ENCODE peak calls at places on chromosomes 1 and 21, in five cellular contexts. One of them, this sample, is unnamed.
A peak's percentile ranks its signal among the peaks of the same experiment; 100 is the strongest.

GRCh38 chr1:67372136-67372535 is 58.1 kb downstream of the SERBP1 start:
- DNase-seq in lower leg skin: no peak
- DNase-seq in effector memory CD4-positive, alpha-beta T cell: no peak
- DNase-seq in AG09309: no peak
- DNase-seq in suprapubic skin: no peak
- DNase-seq in this sample: no peak

GRCh38 chr1:183931646-183932271 is 105.8 kb downstream of the COLGALT2 start:
- DNase-seq in lower leg skin: no peak
- DNase-seq in effector memory CD4-positive, alpha-beta T cell: no peak
- DNase-seq in AG09309: no peak
- DNase-seq in suprapubic skin: no peak
- DNase-seq in this sample: no peak

GRCh38 chr1:212237651-212238050 is 47.6 kb upstream of the PPP2R5A start:
- DNase-seq in lower leg skin: no peak
- DNase-seq in effector memory CD4-positive, alpha-beta T cell: no peak
- DNase-seq in AG09309: no peak
- DNase-seq in suprapubic skin: no peak
- DNase-seq in this sample: no peak

GRCh38 chr1:158055854-158056253 is 62.4 kb downstream of the KIRREL1 start:
- DNase-seq in lower leg skin: no peak
- DNase-seq in effector memory CD4-positive, alpha-beta T cell: no peak
- DNase-seq in AG09309: no peak
- DNase-seq in suprapubic skin: no peak
- DNase-seq in this sample: no peak

GRCh38 chr1:228752604-228753132 is 17.4 kb downstream of the RHOU start:
- DNase-seq in lower leg skin: no peak
- DNase-seq in effector memory CD4-positive, alpha-beta T cell: no peak
- DNase-seq in AG09309: no peak
- DNase-seq in suprapubic skin: no peak
- DNase-seq in this sample: no peak

GRCh38 chr1:1554926-1555915 is 14.8 kb upstream of the TMEM240 start:
- DNase-seq in lower leg skin: no peak
- DNase-seq in effector memory CD4-positive, alpha-beta T cell: no peak
- DNase-seq in AG09309: no peak
- DNase-seq in suprapubic skin: no peak
- DNase-seq in this sample: no peak

GRCh38 chr1:4213599-4213998 is 313.5 kb upstream of the C1orf174 start:
- DNase-seq in lower leg skin: no peak
- DNase-seq in effector memory CD4-positive, alpha-beta T cell: no peak
- DNase-seq in AG09309: no peak
- DNase-seq in suprapubic skin: no peak
- DNase-seq in this sample: no peak

GRCh38 chr1:116408193-116408592 is 35.1 kb downstream of the ATP1A1 start:
- DNase-seq in lower leg skin: no peak
- DNase-seq in effector memory CD4-positive, alpha-beta T cell: no peak
- DNase-seq in AG09309: no peak
- DNase-seq in suprapubic skin: no peak
- DNase-seq in this sample: no peak

GRCh38 chr1:152577168-152577567 is 3.1 kb downstream of the LCE3D start:
- DNase-seq in lower leg skin: no peak
- DNase-seq in effector memory CD4-positive, alpha-beta T cell: no peak
- DNase-seq in AG09309: no peak
- DNase-seq in suprapubic skin: no peak
- DNase-seq in this sample: no peak

GRCh38 chr1:160220301-160220700 is 15.1 kb downstream of the PEA15 start:
- DNase-seq in lower leg skin: no peak
- DNase-seq in effector memory CD4-positive, alpha-beta T cell: no peak
- DNase-seq in AG09309: no peak
- DNase-seq in suprapubic skin: no peak
- DNase-seq in this sample: no peak

GRCh38 chr1:95679262-95679661 is 445.3 kb downstream of the RWDD3 start:
- DNase-seq in lower leg skin: no peak
- DNase-seq in effector memory CD4-positive, alpha-beta T cell: no peak
- DNase-seq in AG09309: no peak
- DNase-seq in suprapubic skin: no peak
- DNase-seq in this sample: no peak

GRCh38 chr1:119374208-119374877 is 5.8 kb downstream of the HAO2 start:
- DNase-seq in lower leg skin: no peak
- DNase-seq in effector memory CD4-positive, alpha-beta T cell: no peak
- DNase-seq in AG09309: no peak
- DNase-seq in suprapubic skin: no peak
- DNase-seq in this sample: no peak
- H3K4me3 ChIP-seq in lower leg skin: no peak overlapping the region
- H3K4me3 ChIP-seq in effector memory CD4-positive, alpha-beta T cell: no peak overlapping the region
- H3K4me3 ChIP-seq in AG09309: no peak overlapping the region
- H3K4me3 ChIP-seq in suprapubic skin: no peak overlapping the region
- H3K4me3 ChIP-seq in this sample: no peak overlapping the region

DNA sequence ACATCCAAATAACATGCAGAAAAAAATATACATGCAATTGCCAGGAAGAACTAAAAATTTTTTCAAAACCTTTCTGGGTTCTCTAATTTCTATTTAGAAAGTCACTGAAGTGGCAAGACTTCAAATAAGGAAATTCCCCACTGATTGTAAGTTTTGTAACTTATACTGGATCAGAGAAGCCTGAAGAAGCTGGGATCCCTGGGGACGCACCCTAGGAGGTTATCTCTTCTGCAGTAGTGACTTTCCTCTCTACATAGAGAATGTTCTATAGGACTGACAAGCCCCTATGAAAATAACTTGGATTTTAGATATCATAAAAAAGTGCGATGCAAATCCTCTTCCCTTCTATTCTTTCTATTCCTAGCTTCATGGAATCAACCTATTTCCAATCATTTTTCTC is 182.6 kb downstream of the MRPL39 start:
- DNase-seq in lower leg skin: no peak
- DNase-seq in effector memory CD4-positive, alpha-beta T cell: no peak
- DNase-seq in AG09309: no peak
- DNase-seq in suprapubic skin: no peak
- DNase-seq in this sample: no peak
- H3K4me3 ChIP-seq in lower leg skin: no peak overlapping the region
- H3K4me3 ChIP-seq in effector memory CD4-positive, alpha-beta T cell: no peak overlapping the region
- H3K4me3 ChIP-seq in AG09309: no peak overlapping the region
- H3K4me3 ChIP-seq in suprapubic skin: no peak overlapping the region
- H3K4me3 ChIP-seq in this sample: no peak overlapping the region

GRCh38 chr1:153616144-153616884 is at the start of gene S100A14:
- DNase-seq in lower leg skin: peak; percentile 76
- DNase-seq in effector memory CD4-positive, alpha-beta T cell: no peak
- DNase-seq in AG09309: no peak
- DNase-seq in suprapubic skin: peak; percentile 86
- DNase-seq in this sample: no peak
- H3K4me3 ChIP-seq in lower leg skin: peak within 1 kb of the TSS; percentile 6
- H3K4me3 ChIP-seq in effector memory CD4-positive, alpha-beta T cell: no peak within 1 kb of the TSS
- H3K4me3 ChIP-seq in AG09309: no peak within 1 kb of the TSS
- H3K4me3 ChIP-seq in suprapubic skin: peak within 1 kb of the TSS; percentile 41
- H3K4me3 ChIP-seq in this sample: no peak within 1 kb of the TSS

GRCh38 chr1:248622491-248623106 is 12.3 kb downstream of the OR2T11 start:
- DNase-seq in lower leg skin: no peak
- DNase-seq in effector memory CD4-positive, alpha-beta T cell: no peak
- DNase-seq in AG09309: peak; percentile 1
- DNase-seq in suprapubic skin: no peak
- DNase-seq in this sample: no peak

GRCh38 chr1:248630551-248630950 is 4.3 kb downstream of the OR2T11 start:
- DNase-seq in lower leg skin: no peak
- DNase-seq in effector memory CD4-positive, alpha-beta T cell: no peak
- DNase-seq in AG09309: no peak
- DNase-seq in suprapubic skin: no peak
- DNase-seq in this sample: no peak

GRCh38 chr1:248627971-248628844 is 6.7 kb downstream of the OR2T11 start:
- DNase-seq in lower leg skin: no peak
- DNase-seq in effector memory CD4-positive, alpha-beta T cell: no peak
- DNase-seq in AG09309: no peak
- DNase-seq in suprapubic skin: no peak
- DNase-seq in this sample: no peak

GRCh38 chr1:248625166-248625565 is 9.7 kb downstream of the OR2T11 start:
- DNase-seq in lower leg skin: no peak
- DNase-seq in effector memory CD4-positive, alpha-beta T cell: no peak
- DNase-seq in AG09309: no peak
- DNase-seq in suprapubic skin: no peak
- DNase-seq in this sample: no peak

DNA sequence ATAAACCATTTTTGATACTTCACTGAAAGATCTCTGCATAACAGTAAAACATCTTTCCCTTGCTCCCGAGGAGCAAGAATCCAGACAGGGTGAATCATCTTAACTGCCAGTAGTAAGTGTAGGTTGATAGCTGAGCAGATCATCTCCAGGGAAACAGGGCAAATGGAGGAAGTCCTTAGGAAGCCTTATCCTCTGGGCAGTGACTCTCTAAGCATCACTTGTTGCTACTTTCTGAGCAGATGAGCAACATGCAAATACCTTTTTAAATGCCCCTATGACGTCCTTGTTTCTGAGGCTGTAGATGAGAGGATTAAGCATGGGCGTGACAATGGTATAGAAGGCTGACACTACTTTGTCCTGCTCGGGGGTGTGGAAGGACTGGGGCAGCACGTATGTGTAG is 8.9 kb downstream of the OR2T11 start:
- DNase-seq in lower leg skin: no peak
- DNase-seq in effector memory CD4-positive, alpha-beta T cell: no peak
- DNase-seq in AG09309: no peak
- DNase-seq in suprapubic skin: no peak
- DNase-seq in this sample: no peak
- H3K4me3 ChIP-seq in lower leg skin: no peak overlapping the region
- H3K4me3 ChIP-seq in effector memory CD4-positive, alpha-beta T cell: no peak overlapping the region
- H3K4me3 ChIP-seq in AG09309: no peak overlapping the region
- H3K4me3 ChIP-seq in suprapubic skin: no peak overlapping the region
- H3K4me3 ChIP-seq in this sample: no peak overlapping the region

DNA sequence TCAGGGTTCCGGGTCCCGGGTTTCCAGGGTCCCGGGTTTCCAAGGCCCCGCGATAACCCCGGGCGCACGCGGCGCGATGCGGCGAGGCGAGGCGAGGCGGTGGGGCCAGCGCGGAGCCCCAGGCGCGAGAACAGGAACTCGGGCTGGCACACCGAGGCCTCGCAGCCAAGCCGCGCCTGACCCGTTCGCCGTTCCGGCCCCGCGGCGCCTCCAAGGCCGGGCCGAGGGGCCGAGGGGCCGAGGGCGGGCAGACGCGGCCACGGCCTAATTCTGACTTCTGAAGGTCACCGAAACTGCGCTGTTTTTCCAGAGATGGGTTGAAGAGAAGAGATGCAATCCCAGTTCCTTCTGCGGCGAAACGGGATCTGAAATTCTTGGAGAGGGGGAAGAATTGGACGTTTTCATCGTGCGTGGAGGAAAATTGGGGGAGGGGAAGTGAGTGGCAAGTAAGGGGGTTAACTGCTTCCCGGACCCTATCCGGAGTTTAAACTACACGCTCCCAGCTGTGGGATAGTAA is 8.3 kb downstream of the TBX15 start:
- DNase-seq in lower leg skin: no peak
- DNase-seq in effector memory CD4-positive, alpha-beta T cell: no peak
- DNase-seq in AG09309: no peak
- DNase-seq in suprapubic skin: no peak
- DNase-seq in this sample: no peak
- H3K4me3 ChIP-seq in lower leg skin: no peak overlapping the region
- H3K4me3 ChIP-seq in effector memory CD4-positive, alpha-beta T cell: no peak overlapping the region
- H3K4me3 ChIP-seq in AG09309: no peak overlapping the region
- H3K4me3 ChIP-seq in suprapubic skin: peak overlapping the region; percentile 32
- H3K4me3 ChIP-seq in this sample: peak overlapping the region; percentile 21

GRCh38 chr1:231796141-231796540 is 169.6 kb downstream of the DISC1 start:
- DNase-seq in lower leg skin: no peak
- DNase-seq in effector memory CD4-positive, alpha-beta T cell: no peak
- DNase-seq in AG09309: no peak
- DNase-seq in suprapubic skin: no peak
- DNase-seq in this sample: no peak

GRCh38 chr1:231803353-231803752 is 176.8 kb downstream of the DISC1 start:
- DNase-seq in lower leg skin: peak; percentile 75
- DNase-seq in effector memory CD4-positive, alpha-beta T cell: no peak
- DNase-seq in AG09309: peak; percentile 53
- DNase-seq in suprapubic skin: peak; percentile 77
- DNase-seq in this sample: no peak

GRCh38 chr1:231799363-231799986 is 172.9 kb downstream of the DISC1 start:
- DNase-seq in lower leg skin: no peak
- DNase-seq in effector memory CD4-positive, alpha-beta T cell: no peak
- DNase-seq in AG09309: no peak
- DNase-seq in suprapubic skin: no peak
- DNase-seq in this sample: no peak

DNA sequence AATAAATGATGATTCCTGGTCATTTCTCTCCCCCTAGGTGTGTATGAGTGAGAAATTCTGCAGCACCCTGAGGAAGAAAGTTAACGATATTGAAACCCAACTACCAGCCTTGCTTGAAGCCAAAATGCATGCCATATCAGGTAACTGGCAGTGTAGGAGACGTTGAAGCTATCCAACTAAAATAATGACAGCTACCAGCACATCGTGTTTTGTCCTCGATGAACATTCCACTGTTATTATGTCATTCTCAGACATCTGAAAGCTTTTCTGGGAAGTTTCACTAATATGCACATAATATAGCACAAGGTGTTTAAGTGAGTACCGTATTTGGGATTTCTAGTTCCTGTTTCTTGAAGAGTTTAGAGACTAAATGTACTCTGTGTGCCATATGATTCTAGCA is 173.5 kb downstream of the DISC1 start:
- DNase-seq in lower leg skin: no peak
- DNase-seq in effector memory CD4-positive, alpha-beta T cell: no peak
- DNase-seq in AG09309: no peak
- DNase-seq in suprapubic skin: no peak
- DNase-seq in this sample: no peak
- H3K4me3 ChIP-seq in lower leg skin: no peak overlapping the region
- H3K4me3 ChIP-seq in effector memory CD4-positive, alpha-beta T cell: no peak overlapping the region
- H3K4me3 ChIP-seq in AG09309: no peak overlapping the region
- H3K4me3 ChIP-seq in suprapubic skin: no peak overlapping the region
- H3K4me3 ChIP-seq in this sample: no peak overlapping the region

GRCh38 chr1:54326577-54327385 is 79.4 kb downstream of the SSBP3 start:
- DNase-seq in lower leg skin: no peak
- DNase-seq in effector memory CD4-positive, alpha-beta T cell: no peak
- DNase-seq in AG09309: no peak
- DNase-seq in suprapubic skin: no peak
- DNase-seq in this sample: no peak

GRCh38 chr1:54328117-54328636 is 78.0 kb downstream of the SSBP3 start:
- DNase-seq in lower leg skin: no peak
- DNase-seq in effector memory CD4-positive, alpha-beta T cell: no peak
- DNase-seq in AG09309: no peak
- DNase-seq in suprapubic skin: no peak
- DNase-seq in this sample: no peak

GRCh38 chr1:54325705-54326461 is 80.3 kb downstream of the SSBP3 start:
- DNase-seq in lower leg skin: no peak
- DNase-seq in effector memory CD4-positive, alpha-beta T cell: no peak
- DNase-seq in AG09309: no peak
- DNase-seq in suprapubic skin: no peak
- DNase-seq in this sample: no peak

GRCh38 chr1:54329337-54329954 is 76.7 kb downstream of the SSBP3 start:
- DNase-seq in lower leg skin: no peak
- DNase-seq in effector memory CD4-positive, alpha-beta T cell: no peak
- DNase-seq in AG09309: no peak
- DNase-seq in suprapubic skin: no peak
- DNase-seq in this sample: peak; percentile 59

GRCh38 chr1:54327386-54328116 is 78.6 kb downstream of the SSBP3 start:
- DNase-seq in lower leg skin: no peak
- DNase-seq in effector memory CD4-positive, alpha-beta T cell: no peak
- DNase-seq in AG09309: no peak
- DNase-seq in suprapubic skin: no peak
- DNase-seq in this sample: no peak
- H3K4me3 ChIP-seq in lower leg skin: no peak overlapping the region
- H3K4me3 ChIP-seq in effector memory CD4-positive, alpha-beta T cell: no peak overlapping the region
- H3K4me3 ChIP-seq in AG09309: no peak overlapping the region
- H3K4me3 ChIP-seq in suprapubic skin: no peak overlapping the region
- H3K4me3 ChIP-seq in this sample: no peak overlapping the region

DNA sequence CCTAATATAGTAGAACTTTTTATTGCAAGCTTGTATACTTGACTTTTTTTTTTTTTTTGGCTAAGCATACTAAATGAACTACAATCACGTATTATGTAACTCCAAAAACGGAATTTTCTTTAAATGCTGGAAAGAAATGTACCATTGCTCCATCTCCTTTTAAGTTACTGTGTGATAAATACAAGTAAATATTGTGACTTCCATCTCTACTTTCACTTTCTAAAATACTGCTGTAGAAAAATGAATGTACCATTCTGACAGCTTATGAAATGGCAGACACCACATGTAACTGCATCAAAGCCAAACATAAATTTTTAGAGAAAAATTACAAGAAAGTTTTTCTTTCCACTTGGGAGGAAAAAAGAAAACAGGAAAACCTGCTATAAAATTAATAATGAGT is 54.6 kb downstream of the ASH1L start:
- DNase-seq in lower leg skin: no peak
- DNase-seq in effector memory CD4-positive, alpha-beta T cell: no peak
- DNase-seq in AG09309: no peak
- DNase-seq in suprapubic skin: no peak
- DNase-seq in this sample: no peak
- H3K4me3 ChIP-seq in lower leg skin: no peak overlapping the region
- H3K4me3 ChIP-seq in effector memory CD4-positive, alpha-beta T cell: no peak overlapping the region
- H3K4me3 ChIP-seq in AG09309: no peak overlapping the region
- H3K4me3 ChIP-seq in suprapubic skin: no peak overlapping the region
- H3K4me3 ChIP-seq in this sample: no peak overlapping the region

This sample was measured in dorsolateral prefrontal cortex.